ENCODE peak calls at places on chromosomes 4 and X, in nine cellular contexts. S is cardiac muscle cell; R is left ventricle myocardium inferior; E is neuronal stem cell; W is small intestine; X is effector memory CD4-positive, alpha-beta T cell; U is naive thymus-derived CD4-positive, alpha-beta T cell; G is OCI-LY7; T is ovary. M is an unnamed sample.
A peak's percentile ranks its signal among the peaks of the same experiment; 100 is the strongest.

GRCh38 chrX:20383487-20383886 is 116.8 kb upstream of the RPS6KA3 start:
- DNase-seq in S (peak; percentile 40), R (no peak), E (no peak), W (no peak), X (no peak), U (no peak), G (no peak), T (no peak), M (no peak)

GRCh38 chr4:155758500-155759371 is at the start of gene GUCY1B1:
- DNase-seq in S (peak; percentile 94), R (peak; percentile 97), E (peak; percentile 85), W (peak; percentile 82), X (peak; percentile 15), U (peak; percentile 62), G (no peak), T (peak; percentile 92), M (peak; percentile 95)

GRCh38 chr4:188387134-188387791 is 248.0 kb downstream of the TRIML1 start:
- DNase-seq in S (no peak), R (no peak), E (peak; percentile 9), W (no peak), X (no peak), U (no peak), G (no peak), T (no peak), M (peak; percentile 40)

GRCh38 chrX:8845469-8845868 is 44.3 kb upstream of the FAM9A start:
- DNase-seq in S (no peak), R (no peak), E (no peak), W (no peak), X (no peak), U (no peak), G (no peak), T (no peak), M (no peak)

GRCh38 chr4:7291372-7292135 is 99.2 kb downstream of the SORCS2 start:
- DNase-seq in S (no peak), R (peak; percentile 71), E (no peak), W (no peak), X (no peak), U (no peak), G (no peak), T (peak; percentile 63), M (no peak)

GRCh38 chr4:38948551-38948950 is 80.9 kb downstream of the FAM114A1 start:
- DNase-seq in S (no peak), R (no peak), E (no peak), W (no peak), X (no peak), U (no peak), G (no peak), T (peak; percentile 63), M (no peak)

GRCh38 chr4:24408640-24409039 is 175.7 kb downstream of the DHX15 start:
- DNase-seq in S (no peak), R (no peak), E (no peak), W (no peak), X (no peak), U (no peak), G (no peak), T (no peak), M (no peak)

GRCh38 chr4:153151535-153152452 is 52.4 kb upstream of the TRIM2 start:
- DNase-seq in S (peak; percentile 75), R (no peak), E (peak; percentile 92), W (peak; percentile 64), X (peak; percentile 48), U (peak; percentile 69), G (no peak), T (peak; percentile 69), M (peak; percentile 90)

GRCh38 chrX:129665916-129666644 is 11.3 kb upstream of the APLN start:
- DNase-seq in S (no peak), R (no peak), E (peak; percentile 12), W (no peak), X (no peak), U (no peak), G (no peak), T (no peak), M (no peak)

GRCh38 chr4:72136429-72136828 is 104.6 kb downstream of the NPFFR2 start:
- DNase-seq in S (peak; percentile 14), R (no peak), E (peak; percentile 5), W (no peak), X (no peak), U (no peak), G (no peak), T (no peak), M (peak; percentile 47)

DNA sequence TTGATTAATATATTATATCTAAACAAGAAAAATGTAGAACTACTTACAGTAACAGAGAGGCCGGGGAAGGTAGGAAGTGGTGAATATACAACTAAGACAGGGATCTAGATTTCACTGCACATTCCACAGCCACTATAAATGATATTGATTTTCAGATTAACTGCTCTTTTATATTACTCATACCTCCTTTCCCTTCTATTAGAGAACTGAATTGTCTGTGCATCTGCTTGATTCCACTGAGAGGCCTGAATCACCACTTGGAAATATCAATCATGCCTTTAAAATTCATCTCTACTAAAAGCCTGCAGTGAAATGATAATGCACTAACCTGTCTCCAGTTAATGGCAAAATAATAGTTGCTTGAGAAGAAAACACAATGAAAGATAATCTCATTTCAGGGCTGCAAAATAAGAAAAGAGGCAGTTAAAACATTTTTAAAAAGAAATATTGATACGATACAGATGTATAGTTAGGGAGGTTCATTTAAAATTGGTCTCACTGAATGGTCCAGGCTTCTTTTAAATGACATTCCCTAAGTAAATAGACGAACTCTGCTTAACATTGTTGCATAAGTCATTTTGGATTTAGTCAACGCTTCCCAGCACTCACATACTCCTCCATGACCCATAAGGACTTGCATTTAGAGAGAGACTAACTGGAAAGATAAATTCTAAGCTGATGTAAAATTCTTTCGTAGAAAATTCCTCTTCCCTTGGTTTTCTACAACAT is 3.8 kb downstream of the ANTXR2 start:
- DNase-seq in S (no peak), R (no peak), E (no peak), W (peak; percentile 38), X (no peak), U (no peak), G (no peak), T (no peak), M (no peak)
- H3K4me3 ChIP-seq in S (peak overlapping the region; percentile 69), R (no peak overlapping the region), E (no peak overlapping the region), W (no peak overlapping the region), X (no peak overlapping the region), U (no peak overlapping the region), G (no peak overlapping the region), T (no peak overlapping the region), M (no peak overlapping the region)

GRCh38 chr4:422587-422986 is 76.4 kb downstream of the ZNF721 start:
- DNase-seq in S (no peak), R (no peak), E (no peak), W (no peak), X (no peak), U (no peak), G (no peak), T (no peak), M (no peak)
- H3K9me3 ChIP-seq in S (peaks cover 3% of the 10 kb centered on the region), R (peaks cover 100% of the 10 kb centered on the region), E (peaks cover 74% of the 10 kb centered on the region), W (peaks cover 10% of the 10 kb centered on the region), X (peaks cover 62% of the 10 kb centered on the region), U (peaks cover 28% of the 10 kb centered on the region), G (peaks cover 38% of the 10 kb centered on the region), T (peaks cover 36% of the 10 kb centered on the region), M (peaks cover 2% of the 10 kb centered on the region)

GRCh38 chr4:75976177-75976576 is 14.6 kb downstream of the SDAD1 start:
- DNase-seq in S (no peak), R (no peak), E (no peak), W (no peak), X (no peak), U (no peak), G (no peak), T (no peak), M (no peak)
- H3K4me3 ChIP-seq in S (no peak overlapping the region), R (no peak overlapping the region), E (no peak overlapping the region), W (no peak overlapping the region), X (no peak overlapping the region), U (no peak overlapping the region), G (no peak overlapping the region), T (no peak overlapping the region), M (no peak overlapping the region)

GRCh38 chrX:56402207-56402606 is 161.2 kb upstream of the UBQLN2 start:
- DNase-seq in S (no peak), R (no peak), E (no peak), W (no peak), X (no peak), U (no peak), G (no peak), T (no peak), M (no peak)

GRCh38 chrX:56397636-56398035 is 165.5 kb downstream of the KLF8 start:
- DNase-seq in S (no peak), R (no peak), E (no peak), W (no peak), X (no peak), U (no peak), G (no peak), T (no peak), M (no peak)
- H3K9me3 ChIP-seq in S (no peaks in the 10 kb centered on the region), R (no peaks in the 10 kb centered on the region), E (no peaks in the 10 kb centered on the region), W (no peaks in the 10 kb centered on the region), X (no peaks in the 10 kb centered on the region), U (no peaks in the 10 kb centered on the region), G (no peaks in the 10 kb centered on the region), T (no peaks in the 10 kb centered on the region), M (no peaks in the 10 kb centered on the region)

GRCh38 chr4:138941037-138941436 is 74.5 kb upstream of the NOCT start:
- DNase-seq in S (no peak), R (no peak), E (no peak), W (no peak), X (no peak), U (no peak), G (no peak), T (no peak), M (no peak)

GRCh38 chr4:138935135-138935795 is 80.3 kb upstream of the NOCT start:
- DNase-seq in S (no peak), R (no peak), E (no peak), W (no peak), X (no peak), U (no peak), G (no peak), T (no peak), M (no peak)

GRCh38 chr4:138943893-138944292 is 71.7 kb upstream of the NOCT start:
- DNase-seq in S (no peak), R (no peak), E (no peak), W (no peak), X (no peak), U (no peak), G (no peak), T (no peak), M (no peak)

GRCh38 chr4:138939960-138940359 is 75.6 kb upstream of the NOCT start:
- DNase-seq in S (no peak), R (no peak), E (no peak), W (peak; percentile 61), X (no peak), U (no peak), G (no peak), T (no peak), M (no peak)

GRCh38 chr4:138938371-138938699 is 77.2 kb upstream of the NOCT start:
- DNase-seq in S (peak; percentile 53), R (no peak), E (peak; percentile 35), W (peak; percentile 19), X (no peak), U (no peak), G (peak; percentile 23), T (no peak), M (peak; percentile 67)
- H3K4me3 ChIP-seq in S (no peak overlapping the region), R (no peak overlapping the region), E (no peak overlapping the region), W (no peak overlapping the region), X (no peak overlapping the region), U (no peak overlapping the region), G (no peak overlapping the region), T (no peak overlapping the region), M (no peak overlapping the region)

GRCh38 chrX:64097891-64098290 is 107.6 kb downstream of the AMER1 start:
- DNase-seq in S (no peak), R (no peak), E (no peak), W (no peak), X (no peak), U (no peak), G (no peak), T (no peak), M (no peak)
- H3K9me3 ChIP-seq in S (no peaks in the 10 kb centered on the region), R (no peaks in the 10 kb centered on the region), E (no peaks in the 10 kb centered on the region), W (peaks cover 2% of the 10 kb centered on the region), X (no peaks in the 10 kb centered on the region), U (no peaks in the 10 kb centered on the region), G (no peaks in the 10 kb centered on the region), T (no peaks in the 10 kb centered on the region), M (no peaks in the 10 kb centered on the region)

M was measured in HAP-1.